ENCODE peak calls at places on chromosomes 5 and 9, in eight cellular contexts. One of them, this sample, is unnamed.

GRCh38 chr5:142025637-142026036 is 12.8 kb upstream of the GNPDA1 start:
- DNase-seq in germinal center: no peak
- DNase-seq in GM13977: no peak
- DNase-seq in A172: no peak
- DNase-seq in uterus: no peak
- DNase-seq in endothelial cell: no peak
- DNase-seq in activated effector memory CD4-positive, alpha-beta T cell treated with Interleukin-2 at 50 U/mL for 16 hours: no peak
- DNase-seq in aorta: no peak
- DNase-seq in this sample: no peak

GRCh38 chr5:54551906-54552305 is 34.3 kb downstream of the SNX18 start:
- DNase-seq in germinal center: no peak
- DNase-seq in GM13977: no peak
- DNase-seq in A172: no peak
- DNase-seq in uterus: no peak
- DNase-seq in endothelial cell: no peak
- DNase-seq in activated effector memory CD4-positive, alpha-beta T cell treated with Interleukin-2 at 50 U/mL for 16 hours: no peak
- DNase-seq in aorta: no peak
- DNase-seq in this sample: no peak

GRCh38 chr5:178380541-178381074 is 148.0 kb upstream of the PHYKPL start:
- DNase-seq in germinal center: no peak
- DNase-seq in GM13977: no peak
- DNase-seq in A172: no peak
- DNase-seq in uterus: no peak
- DNase-seq in endothelial cell: no peak
- DNase-seq in activated effector memory CD4-positive, alpha-beta T cell treated with Interleukin-2 at 50 U/mL for 16 hours: no peak
- DNase-seq in aorta: peak; percentile 66
- DNase-seq in this sample: no peak

GRCh38 chr5:172953776-172954189 is 5.4 kb upstream of the RPL26L1 start:
- DNase-seq in germinal center: no peak
- DNase-seq in GM13977: no peak
- DNase-seq in A172: peak; percentile 73
- DNase-seq in uterus: no peak
- DNase-seq in endothelial cell: no peak
- DNase-seq in activated effector memory CD4-positive, alpha-beta T cell treated with Interleukin-2 at 50 U/mL for 16 hours: no peak
- DNase-seq in aorta: no peak
- DNase-seq in this sample: no peak

GRCh38 chr9:93951655-93952118 is 3.5 kb downstream of the BARX1 start:
- DNase-seq in germinal center: no peak
- DNase-seq in GM13977: no peak
- DNase-seq in A172: no peak
- DNase-seq in uterus: no peak
- DNase-seq in endothelial cell: no peak
- DNase-seq in activated effector memory CD4-positive, alpha-beta T cell treated with Interleukin-2 at 50 U/mL for 16 hours: no peak
- DNase-seq in aorta: no peak
- DNase-seq in this sample: no peak

GRCh38 chr9:95316794-95317118 is 753 bp downstream of the FANCC start:
- DNase-seq in germinal center: peak; percentile 75
- DNase-seq in GM13977: peak; percentile 77
- DNase-seq in A172: peak; percentile 77
- DNase-seq in uterus: peak; percentile 47
- DNase-seq in endothelial cell: peak; percentile 58
- DNase-seq in activated effector memory CD4-positive, alpha-beta T cell treated with Interleukin-2 at 50 U/mL for 16 hours: no peak
- DNase-seq in aorta: peak; percentile 85
- DNase-seq in this sample: peak; percentile 75

GRCh38 chr9:89022071-89022721 is 30.9 kb downstream of the S1PR3 start:
- DNase-seq in germinal center: no peak
- DNase-seq in GM13977: no peak
- DNase-seq in A172: no peak
- DNase-seq in uterus: no peak
- DNase-seq in endothelial cell: no peak
- DNase-seq in activated effector memory CD4-positive, alpha-beta T cell treated with Interleukin-2 at 50 U/mL for 16 hours: no peak
- DNase-seq in aorta: no peak
- DNase-seq in this sample: no peak

GRCh38 chr9:123710299-123710698 is 219.6 kb downstream of the DENND1A start:
- DNase-seq in germinal center: no peak
- DNase-seq in GM13977: peak; percentile 36
- DNase-seq in A172: peak; percentile 89
- DNase-seq in uterus: no peak
- DNase-seq in endothelial cell: no peak
- DNase-seq in activated effector memory CD4-positive, alpha-beta T cell treated with Interleukin-2 at 50 U/mL for 16 hours: no peak
- DNase-seq in aorta: no peak
- DNase-seq in this sample: no peak

GRCh38 chr5:177194278-177194677 is 60.7 kb downstream of the NSD1 start:
- DNase-seq in germinal center: no peak
- DNase-seq in GM13977: no peak
- DNase-seq in A172: peak; percentile 98
- DNase-seq in uterus: no peak
- DNase-seq in endothelial cell: no peak
- DNase-seq in activated effector memory CD4-positive, alpha-beta T cell treated with Interleukin-2 at 50 U/mL for 16 hours: no peak
- DNase-seq in aorta: no peak
- DNase-seq in this sample: no peak

GRCh38 chr5:128665747-128666355 is 127.8 kb upstream of the FBN2 start:
- DNase-seq in germinal center: no peak
- DNase-seq in GM13977: no peak
- DNase-seq in A172: no peak
- DNase-seq in uterus: no peak
- DNase-seq in endothelial cell: no peak
- DNase-seq in activated effector memory CD4-positive, alpha-beta T cell treated with Interleukin-2 at 50 U/mL for 16 hours: no peak
- DNase-seq in aorta: no peak
- DNase-seq in this sample: no peak